ENCODE peak calls at places on chromosomes 4 and X, in four cellular contexts. T, A, Z and B are unnamed samples. For H3K4me1 and H3K9me3, the result is how much of the 10 kb centered on the place peaks cover.

GRCh38 chr4:16109256-16109655 is 25.4 kb upstream of the PROM1 start:
- DNase-seq in T (no peak), A (no peak), Z (no peak), B (no peak)

GRCh38 chrX:47608130-47608810 is 11.4 kb downstream of the SYN1 start:
- DNase-seq in T (no peak), A (no peak), Z (no peak), B (no peak)

GRCh38 chr4:168551211-168551610 is 54.4 kb downstream of the PALLD start:
- DNase-seq in T (peak), A (no peak), Z (no peak), B (no peak)

GRCh38 chrX:110125435-110125834 is 122.5 kb downstream of the TMEM164 start:
- DNase-seq in T (peak), A (no peak), Z (no peak), B (no peak)

GRCh38 chrX:104136241-104137019 is 20.4 kb downstream of the SLC25A53 start:
- DNase-seq in T (peak), A (no peak), Z (peak), B (peak)

GRCh38 chrX:41084360-41085104 is 713 bp upstream of the USP9X start:
- DNase-seq in T (peak), A (peak), Z (peak), B (peak)

GRCh38 chr4:183157215-183157614 is 58.2 kb downstream of the WWC2 start:
- DNase-seq in T (no peak), A (no peak), Z (no peak), B (no peak)

GRCh38 chrX:38277802-38278201 is 49.5 kb downstream of the RPGR start:
- DNase-seq in T (no peak), A (no peak), Z (no peak), B (no peak)

GRCh38 chr4:125123710-125124109 is 191.0 kb upstream of the FAT4 start:
- DNase-seq in T (peak), A (no peak), Z (no peak), B (no peak)

GRCh38 chr4:40196724-40197281 is at the start of gene RHOH:
- DNase-seq in T (no peak), A (no peak), Z (no peak), B (peak)

GRCh38 chr4:147590249-147590920 is 26.8 kb upstream of the TMEM184C start:
- DNase-seq in T (peak), A (no peak), Z (peak), B (peak)

GRCh38 chrX:16870861-16871584 is 861 bp upstream of the RBBP7 start:
- DNase-seq in T (peak), A (peak), Z (no peak), B (no peak)

GRCh38 chr4:94934864-94935263 is 177.1 kb downstream of the BMPR1B start:
- DNase-seq in T (peak), A (no peak), Z (no peak), B (no peak)

GRCh38 chr4:169621754-169622481 is 1.5 kb downstream of the CLCN3 start:
- DNase-seq in T (peak), A (no peak), Z (no peak), B (peak)

GRCh38 chr4:52618795-52619590 is 40.1 kb downstream of the USP46 start:
- DNase-seq in T (no peak), A (no peak), Z (no peak), B (no peak)

GRCh38 chrX:108439961-108440696 is 491 bp downstream of the COL4A5 start:
- DNase-seq in T (peak), A (peak), Z (no peak), B (no peak)

GRCh38 chr4:48290146-48290772 is 20.6 kb upstream of the TEC start:
- DNase-seq in T (no peak), A (no peak), Z (no peak), B (no peak)

GRCh38 chr4:112270643-112271484 is 14.8 kb downstream of the TIFA start:
- DNase-seq in T (peak), A (no peak), Z (no peak), B (no peak)

GRCh38 chr4:170090667-170091052 is 904 bp upstream of the AADAT start:
- DNase-seq in T (no peak), A (no peak), Z (no peak), B (no peak)

GRCh38 chr4:73723945-73724344 is 16.4 kb upstream of the CXCL8 start:
- DNase-seq in T (no peak), A (no peak), Z (no peak), B (no peak)

GRCh38 chr4:182192511-182193181 is 50.6 kb upstream of the TENM3 start:
- DNase-seq in T (peak), A (no peak), Z (no peak), B (no peak)

GRCh38 chr4:107519057-107519456 is 201.0 kb downstream of the PAPSS1 start:
- DNase-seq in T (peak), A (no peak), Z (no peak), B (no peak)

GRCh38 chr4:145734576-145735329 is 54.8 kb downstream of the C4orf51 start:
- DNase-seq in T (peak), A (peak), Z (peak), B (no peak)

GRCh38 chrX:5458300-5458699 is 770.4 kb downstream of the NLGN4X start:
- DNase-seq in T (no peak), A (no peak), Z (no peak), B (no peak)

GRCh38 chr4:17968721-17969120 is 52.8 kb downstream of the LCORL start:
- DNase-seq in T (no peak), A (no peak), Z (no peak), B (no peak)

GRCh38 chrX:69257504-69258127 is 92.4 kb upstream of the PJA1 start:
- DNase-seq in T (no peak), A (no peak), Z (no peak), B (no peak)

GRCh38 chrX:86383681-86384540 is 235.7 kb downstream of the DACH2 start:
- DNase-seq in T (no peak), A (no peak), Z (no peak), B (no peak)

GRCh38 chrX:10972731-10973130 is 138.4 kb upstream of the HCCS start:
- DNase-seq in T (peak), A (no peak), Z (no peak), B (no peak)

GRCh38 chr4:12902735-12903134 is 581.4 kb downstream of the RAB28 start:
- DNase-seq in T (no peak), A (no peak), Z (no peak), B (no peak)

DNA sequence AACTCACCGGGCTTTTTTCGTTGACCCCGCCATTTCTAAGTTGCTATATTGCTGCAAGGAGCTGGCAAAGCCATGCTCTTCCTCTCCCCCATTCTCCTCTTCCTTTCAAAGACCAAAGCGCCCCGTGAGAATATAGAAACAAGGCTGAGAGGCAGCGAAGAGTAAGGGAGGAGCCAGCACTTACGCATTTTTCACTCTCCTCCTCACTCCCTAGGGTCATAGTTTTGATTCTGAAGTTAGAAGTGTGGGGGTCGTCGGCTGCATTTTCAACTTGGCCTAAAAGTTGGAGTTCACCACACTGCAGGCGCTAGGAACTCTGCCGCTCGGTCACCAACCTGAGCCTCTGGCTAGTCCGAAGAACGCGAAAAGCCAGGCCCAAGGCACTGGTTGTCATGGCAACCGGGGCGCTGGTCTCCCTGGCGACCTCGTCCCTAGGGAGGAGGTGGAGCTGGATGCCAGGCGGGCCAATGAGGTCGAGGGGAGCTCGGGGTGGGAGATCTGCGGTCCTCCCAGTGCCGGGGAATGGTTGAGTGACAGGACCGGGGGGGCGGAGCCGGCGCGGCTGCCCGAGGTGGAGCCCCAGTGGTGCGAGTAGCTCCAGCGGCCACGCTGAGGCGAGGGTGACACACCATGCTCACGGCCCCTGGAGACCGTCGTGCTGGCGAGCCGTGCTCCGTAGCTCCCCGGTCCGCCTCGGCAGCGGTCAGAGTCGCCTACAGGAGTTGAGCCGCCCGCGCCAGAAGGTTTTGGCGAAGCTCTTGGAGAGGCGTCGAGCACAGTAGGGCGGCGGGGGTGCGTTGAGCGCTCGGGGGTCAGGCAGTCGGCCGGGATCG is at the start of gene PTPN13:
- DNase-seq in T (peak), A (peak), Z (peak), B (no peak)
- H3K4me3 ChIP-seq in T (peak), A (peak), Z (peak), B (no peak)

GRCh38 chr4:118825799-118826198 is 10.1 kb downstream of the SEC24D start:
- DNase-seq in T (no peak), A (no peak), Z (no peak), B (no peak)
- H3K4me1 ChIP-seq in T (under half), A (under half), Z (under half), B (under half)

GRCh38 chrX:65072590-65072989 is 96.3 kb upstream of the ZC4H2 start:
- DNase-seq in T (no peak), A (no peak), Z (no peak), B (no peak)

DNA sequence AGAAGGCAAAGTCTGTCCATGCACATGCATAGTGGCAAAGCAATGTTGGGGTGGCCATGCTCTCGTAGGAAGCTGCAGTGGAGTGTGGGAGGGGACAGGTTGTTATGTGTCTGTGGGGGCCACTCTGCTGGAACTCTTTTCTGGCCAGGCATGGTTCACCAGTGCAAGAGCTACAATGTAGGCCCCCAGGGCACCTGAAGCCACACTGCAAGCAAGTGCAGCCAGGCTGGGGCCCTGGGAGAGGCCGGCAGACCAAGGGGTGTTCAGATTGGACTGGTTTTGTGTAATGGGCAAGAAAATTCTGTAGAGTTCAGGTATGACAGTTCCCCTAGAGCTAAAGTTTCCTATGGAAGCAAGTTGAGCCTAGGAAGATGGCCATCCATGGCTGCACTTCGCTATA is 97.0 kb upstream of the ZC4H2 start:
- DNase-seq in T (no peak), A (no peak), Z (no peak), B (no peak)
- H3K9me3 ChIP-seq in T (under half), A (under half), Z (under half), B (under half)

DNA sequence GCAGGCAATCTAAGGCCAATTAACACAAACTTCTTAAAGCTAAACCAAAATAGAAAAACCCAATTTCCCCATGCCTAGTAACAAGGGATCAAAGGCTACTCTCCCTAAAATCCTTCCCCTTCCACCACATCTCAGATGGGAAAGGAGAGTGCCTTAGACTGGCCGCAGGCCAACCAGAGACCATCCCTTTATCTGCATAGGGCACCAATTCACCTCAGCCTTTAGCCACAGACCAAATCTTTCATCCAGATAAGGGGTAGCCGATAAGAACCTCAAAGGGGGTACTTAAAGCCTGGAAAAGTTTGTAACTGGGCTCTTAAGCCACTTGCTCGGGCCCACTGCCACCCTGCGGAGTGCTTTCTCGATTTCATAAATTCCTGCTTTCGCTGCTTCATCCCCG is 68.3 kb downstream of the TEX13C start:
- DNase-seq in T (no peak), A (no peak), Z (no peak), B (no peak)
- H3K4me3 ChIP-seq in T (no peak), A (no peak), Z (no peak), B (no peak)

DNA sequence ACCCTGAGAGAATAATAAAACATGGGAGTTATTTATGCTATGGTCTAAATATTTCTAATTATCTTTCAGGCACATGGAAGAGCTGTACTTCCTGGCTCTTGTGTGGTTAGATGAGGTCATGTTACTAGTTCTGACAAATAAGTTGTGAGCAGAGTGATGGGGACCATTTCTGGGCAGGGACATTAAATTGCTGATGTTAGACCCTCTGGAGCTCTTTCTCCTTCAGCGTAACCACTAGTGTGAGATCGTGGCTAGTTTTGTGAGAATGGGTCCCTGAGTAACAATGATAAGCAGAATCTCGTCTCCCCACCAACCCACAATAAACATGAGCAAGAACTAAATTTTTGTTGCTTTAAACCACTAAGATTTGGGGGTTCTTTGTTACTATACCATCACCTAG is 107.9 kb downstream of the MAML3 start:
- DNase-seq in T (no peak), A (no peak), Z (no peak), B (no peak)
- H3K4me1 ChIP-seq in T (under half), A (half or more), Z (under half), B (under half)

DNA sequence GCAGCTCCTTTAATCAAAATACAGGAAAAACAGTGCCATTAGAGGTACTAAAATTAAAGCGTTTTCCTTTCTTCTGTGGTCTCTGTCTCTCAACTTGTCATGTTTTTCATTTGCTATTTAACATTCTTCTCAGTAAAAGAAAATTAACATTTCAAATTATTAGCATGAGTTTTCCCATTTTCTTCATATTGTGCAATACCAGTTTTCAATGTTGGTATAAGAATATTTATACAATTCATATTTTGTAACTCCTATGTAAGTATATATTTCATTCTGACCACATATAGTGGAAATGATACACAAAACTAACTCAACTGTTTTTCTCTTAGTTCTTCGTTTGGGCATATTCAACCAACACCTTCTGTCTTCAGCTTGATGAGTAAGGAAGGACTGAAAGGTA is 308.3 kb downstream of the HS3ST1 start:
- DNase-seq in T (no peak), A (no peak), Z (no peak), B (no peak)
- H3K9me3 ChIP-seq in T (under half), A (under half), Z (under half), B (under half)

GRCh38 chrX:1224954-1225353 is 12.5 kb upstream of the CRLF2 start:
- DNase-seq in T (no peak), A (no peak), Z (no peak), B (no peak)

GRCh38 chrX:1221296-1221845 is 8.9 kb upstream of the CRLF2 start:
- DNase-seq in T (no peak), A (no peak), Z (no peak), B (no peak)

GRCh38 chrX:1223253-1223621 is 10.8 kb upstream of the CRLF2 start:
- DNase-seq in T (no peak), A (no peak), Z (no peak), B (no peak)

GRCh38 chrX:1222511-1223252 is 10.2 kb upstream of the CRLF2 start:
- DNase-seq in T (peak), A (no peak), Z (no peak), B (no peak)

DNA sequence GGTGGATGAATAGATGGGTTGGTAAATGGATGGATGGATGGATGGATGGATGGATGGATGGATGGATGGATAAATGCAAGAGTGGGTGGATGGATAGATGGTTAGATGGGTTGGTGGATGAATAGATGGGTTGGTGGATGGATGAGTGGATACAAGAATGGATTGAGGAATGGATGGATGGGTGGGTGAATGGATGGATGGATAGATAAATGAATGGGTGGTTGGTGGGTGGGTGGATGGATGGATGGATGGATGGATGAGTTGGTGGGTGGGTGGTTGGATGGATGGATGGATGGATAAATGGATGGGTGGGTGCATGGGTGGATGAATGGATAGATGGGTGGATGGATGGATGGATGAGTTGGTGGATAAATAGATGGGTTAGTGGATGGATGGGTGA is 13.8 kb upstream of the CRLF2 start:
- DNase-seq in T (no peak), A (no peak), Z (no peak), B (no peak)
- H3K4me3 ChIP-seq in T (no peak), A (no peak), Z (no peak), B (no peak)

DNA sequence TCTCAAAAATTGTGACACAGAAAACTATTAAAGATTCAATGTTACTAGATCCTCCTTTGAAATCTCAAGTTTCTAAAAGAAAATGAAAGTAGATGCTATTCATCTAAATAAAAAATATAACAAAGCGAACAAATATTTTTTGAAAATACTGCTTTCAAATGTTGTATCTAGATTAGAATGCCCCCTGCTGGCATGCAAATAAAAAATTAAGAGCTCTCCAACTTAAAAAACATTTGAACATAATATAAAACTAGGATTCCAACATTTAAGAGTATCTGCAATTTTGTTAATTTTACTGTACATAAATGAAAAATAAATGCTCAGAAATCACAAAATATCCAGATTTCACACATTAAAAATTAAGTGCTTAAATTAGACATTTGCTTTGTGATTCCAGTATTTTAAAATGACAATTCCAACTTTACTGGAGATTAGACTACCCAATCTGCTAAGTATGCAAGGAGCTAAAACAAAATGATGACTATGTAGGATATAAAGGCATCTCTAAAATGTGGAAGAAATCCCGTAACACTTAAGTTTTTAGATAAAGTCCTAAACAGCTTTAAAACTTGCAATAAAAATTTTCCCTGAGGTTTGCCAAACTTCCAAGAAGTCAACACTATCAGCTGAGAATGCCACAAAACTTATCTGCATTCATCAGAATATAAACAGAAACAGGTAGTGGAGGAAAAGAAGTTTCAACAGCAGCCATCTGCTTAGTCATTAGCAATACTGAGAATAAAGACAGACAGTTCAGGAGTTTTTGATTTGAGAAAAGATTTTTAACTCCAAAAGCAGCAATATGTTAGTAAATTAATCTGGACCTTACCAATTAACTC is 32.6 kb downstream of the DHX15 start:
- DNase-seq in T (peak), A (no peak), Z (no peak), B (no peak)
- H3K4me1 ChIP-seq in T (under half), A (under half), Z (under half), B (under half)

GRCh38 chr4:373062-373839 is 35.6 kb downstream of the ZNF141 start:
- DNase-seq in T (no peak), A (no peak), Z (no peak), B (no peak)
- H3K9me3 ChIP-seq in T (half or more), A (half or more), Z (half or more), B (half or more)